ENCODE peak calls at places on chromosomes 12 and 14, in six cellular contexts. One of them, this sample, is unnamed.

GRCh38 chr14:79016828-79017505 is 846.8 kb downstream of the NRXN3 start:
- DNase-seq in stomach: no peak
- DNase-seq in tibial nerve: no peak
- DNase-seq in epithelial cell of proximal tubule: peak
- DNase-seq in psoas muscle: no peak
- DNase-seq in CD8-positive, alpha-beta T cell: no peak
- DNase-seq in this sample: no peak

GRCh38 chr12:93387780-93388179 is 10.1 kb downstream of the NUDT4 start:
- DNase-seq in psoas muscle: no peak
- DNase-seq in epithelial cell of proximal tubule: no peak
- DNase-seq in CD8-positive, alpha-beta T cell: no peak
- DNase-seq in stomach: no peak
- DNase-seq in tibial nerve: no peak
- DNase-seq in this sample: no peak

GRCh38 chr12:8951744-8952143 is 2.3 kb upstream of the M6PR start:
- DNase-seq in CD8-positive, alpha-beta T cell: no peak
- DNase-seq in epithelial cell of proximal tubule: no peak
- DNase-seq in tibial nerve: no peak
- DNase-seq in psoas muscle: no peak
- DNase-seq in stomach: no peak
- DNase-seq in this sample: peak

GRCh38 chr12:53055471-53056266 is 5.8 kb downstream of the TNS2 start:
- DNase-seq in CD8-positive, alpha-beta T cell: no peak
- DNase-seq in stomach: no peak
- DNase-seq in epithelial cell of proximal tubule: no peak
- DNase-seq in tibial nerve: no peak
- DNase-seq in psoas muscle: no peak
- DNase-seq in this sample: no peak

GRCh38 chr12:32828552-32828951 is 68.0 kb downstream of the PKP2 start:
- DNase-seq in epithelial cell of proximal tubule: no peak
- DNase-seq in CD8-positive, alpha-beta T cell: no peak
- DNase-seq in psoas muscle: no peak
- DNase-seq in tibial nerve: no peak
- DNase-seq in stomach: no peak
- DNase-seq in this sample: no peak

GRCh38 chr14:91496790-91497189 is 13.3 kb downstream of the PPP4R3A start:
- DNase-seq in stomach: no peak
- DNase-seq in psoas muscle: no peak
- DNase-seq in tibial nerve: no peak
- DNase-seq in CD8-positive, alpha-beta T cell: no peak
- DNase-seq in epithelial cell of proximal tubule: no peak
- DNase-seq in this sample: no peak

GRCh38 chr12:81468206-81468605 is 290.9 kb downstream of the PPFIA2 start:
- DNase-seq in CD8-positive, alpha-beta T cell: no peak
- DNase-seq in psoas muscle: no peak
- DNase-seq in tibial nerve: no peak
- DNase-seq in stomach: no peak
- DNase-seq in epithelial cell of proximal tubule: no peak
- DNase-seq in this sample: no peak

GRCh38 chr12:122880668-122881067 is 15.3 kb downstream of the VPS37B start:
- DNase-seq in psoas muscle: no peak
- DNase-seq in CD8-positive, alpha-beta T cell: no peak
- DNase-seq in stomach: no peak
- DNase-seq in tibial nerve: no peak
- DNase-seq in epithelial cell of proximal tubule: no peak
- DNase-seq in this sample: peak

GRCh38 chr14:69141550-69141949 is 11.4 kb downstream of the DCAF5 start:
- DNase-seq in tibial nerve: no peak
- DNase-seq in stomach: no peak
- DNase-seq in epithelial cell of proximal tubule: no peak
- DNase-seq in CD8-positive, alpha-beta T cell: no peak
- DNase-seq in psoas muscle: no peak
- DNase-seq in this sample: no peak

GRCh38 chr14:24232645-24233537 is at the start of gene GMPR2:
- DNase-seq in epithelial cell of proximal tubule: no peak
- DNase-seq in psoas muscle: peak
- DNase-seq in stomach: no peak
- DNase-seq in CD8-positive, alpha-beta T cell: no peak
- DNase-seq in tibial nerve: no peak
- DNase-seq in this sample: no peak

GRCh38 chr12:34402228-34402898 is 380.1 kb downstream of the ALG10 start:
- DNase-seq in CD8-positive, alpha-beta T cell: no peak
- DNase-seq in tibial nerve: no peak
- DNase-seq in epithelial cell of proximal tubule: no peak
- DNase-seq in psoas muscle: peak
- DNase-seq in stomach: peak
- DNase-seq in this sample: no peak

GRCh38 chr12:18643673-18644072 is 94.1 kb downstream of the PLCZ1 start:
- DNase-seq in psoas muscle: no peak
- DNase-seq in epithelial cell of proximal tubule: no peak
- DNase-seq in CD8-positive, alpha-beta T cell: no peak
- DNase-seq in stomach: no peak
- DNase-seq in tibial nerve: no peak
- DNase-seq in this sample: no peak

GRCh38 chr14:87888136-87888999 is 104.6 kb downstream of the GALC start:
- DNase-seq in tibial nerve: peak
- DNase-seq in stomach: no peak
- DNase-seq in epithelial cell of proximal tubule: no peak
- DNase-seq in CD8-positive, alpha-beta T cell: no peak
- DNase-seq in psoas muscle: peak
- DNase-seq in this sample: no peak

GRCh38 chr12:109797905-109798669 is 35.1 kb downstream of the TRPV4 start:
- DNase-seq in tibial nerve: no peak
- DNase-seq in epithelial cell of proximal tubule: no peak
- DNase-seq in stomach: no peak
- DNase-seq in psoas muscle: no peak
- DNase-seq in CD8-positive, alpha-beta T cell: no peak
- DNase-seq in this sample: no peak

GRCh38 chr14:76939015-76939742 is 89.3 kb downstream of the IRF2BPL start:
- DNase-seq in tibial nerve: no peak
- DNase-seq in epithelial cell of proximal tubule: no peak
- DNase-seq in stomach: no peak
- DNase-seq in CD8-positive, alpha-beta T cell: no peak
- DNase-seq in psoas muscle: no peak
- DNase-seq in this sample: no peak

GRCh38 chr12:81205394-81205793 is 127.5 kb downstream of the ACSS3 start:
- DNase-seq in CD8-positive, alpha-beta T cell: no peak
- DNase-seq in epithelial cell of proximal tubule: no peak
- DNase-seq in stomach: no peak
- DNase-seq in tibial nerve: no peak
- DNase-seq in psoas muscle: no peak
- DNase-seq in this sample: no peak

GRCh38 chr14:96053236-96053599 is 14.1 kb downstream of the C14orf132 start:
- DNase-seq in epithelial cell of proximal tubule: no peak
- DNase-seq in tibial nerve: no peak
- DNase-seq in psoas muscle: no peak
- DNase-seq in stomach: no peak
- DNase-seq in CD8-positive, alpha-beta T cell: no peak
- DNase-seq in this sample: no peak

GRCh38 chr14:96051642-96052540 is 12.7 kb downstream of the C14orf132 start:
- DNase-seq in psoas muscle: no peak
- DNase-seq in tibial nerve: no peak
- DNase-seq in CD8-positive, alpha-beta T cell: no peak
- DNase-seq in stomach: peak
- DNase-seq in epithelial cell of proximal tubule: no peak
- DNase-seq in this sample: no peak

GRCh38 chr14:96051231-96051630 is 12.1 kb downstream of the C14orf132 start:
- DNase-seq in stomach: no peak
- DNase-seq in psoas muscle: no peak
- DNase-seq in epithelial cell of proximal tubule: no peak
- DNase-seq in tibial nerve: no peak
- DNase-seq in CD8-positive, alpha-beta T cell: no peak
- DNase-seq in this sample: no peak

GRCh38 chr14:96053600-96054381 is 14.6 kb downstream of the C14orf132 start:
- DNase-seq in psoas muscle: peak
- DNase-seq in epithelial cell of proximal tubule: no peak
- DNase-seq in tibial nerve: peak
- DNase-seq in stomach: no peak
- DNase-seq in CD8-positive, alpha-beta T cell: no peak
- DNase-seq in this sample: no peak

DNA sequence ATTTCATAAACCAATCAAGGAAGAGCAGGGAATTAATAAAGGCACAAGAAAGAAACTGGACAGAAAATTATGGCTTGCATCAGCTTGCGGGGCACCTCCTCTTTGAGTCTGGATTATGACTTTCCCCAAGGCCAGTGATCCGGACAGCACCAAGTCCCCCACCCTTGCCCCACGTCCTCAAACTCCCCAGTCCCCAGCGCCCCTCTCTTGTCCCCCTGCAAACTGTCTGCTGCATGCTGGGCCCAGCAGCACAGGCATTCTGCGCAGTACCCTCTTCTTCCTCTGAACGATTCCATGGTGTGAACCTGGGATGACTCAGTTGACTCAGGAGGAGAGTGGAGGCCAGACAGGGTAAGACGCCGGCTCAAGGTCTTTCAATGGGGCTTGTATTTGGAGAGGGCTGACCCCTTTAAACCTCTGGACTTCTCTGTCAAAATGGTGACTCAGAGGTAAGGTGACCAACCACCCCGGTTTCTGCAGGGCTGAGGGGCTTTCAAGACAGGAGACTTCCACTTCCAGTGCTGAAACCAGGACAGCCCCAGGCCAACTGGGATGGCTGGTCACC is 13.5 kb downstream of the C14orf132 start:
- DNase-seq in stomach: no peak
- DNase-seq in tibial nerve: no peak
- DNase-seq in CD8-positive, alpha-beta T cell: no peak
- DNase-seq in epithelial cell of proximal tubule: no peak
- DNase-seq in psoas muscle: no peak
- DNase-seq in this sample: no peak
- TF ChIP-seq CTCF in stomach: no peak
- TF ChIP-seq CTCF in tibial nerve: no peak
- TF ChIP-seq CTCF in CD8-positive, alpha-beta T cell: no peak
- TF ChIP-seq CTCF in epithelial cell of proximal tubule: no peak
- TF ChIP-seq CTCF in psoas muscle: no peak
- TF ChIP-seq CTCF in this sample: no peak

GRCh38 chr12:105319691-105320209 is 10.7 kb upstream of the C12orf75 start:
- DNase-seq in stomach: no peak
- DNase-seq in CD8-positive, alpha-beta T cell: no peak
- DNase-seq in tibial nerve: no peak
- DNase-seq in epithelial cell of proximal tubule: no peak
- DNase-seq in psoas muscle: no peak
- DNase-seq in this sample: no peak
- TF ChIP-seq CTCF in stomach: no peak
- TF ChIP-seq CTCF in CD8-positive, alpha-beta T cell: peak
- TF ChIP-seq CTCF in tibial nerve: no peak
- TF ChIP-seq CTCF in epithelial cell of proximal tubule: peak
- TF ChIP-seq CTCF in psoas muscle: no peak
- TF ChIP-seq CTCF in this sample: no peak

GRCh38 chr12:2812290-2813213 is at the start of gene ITFG2:
- DNase-seq in psoas muscle: peak
- DNase-seq in epithelial cell of proximal tubule: peak
- DNase-seq in CD8-positive, alpha-beta T cell: peak
- DNase-seq in stomach: peak
- DNase-seq in tibial nerve: peak
- DNase-seq in this sample: peak
- TF ChIP-seq CTCF in psoas muscle: no peak
- TF ChIP-seq CTCF in epithelial cell of proximal tubule: no peak
- TF ChIP-seq CTCF in CD8-positive, alpha-beta T cell: no peak
- TF ChIP-seq CTCF in stomach: peak
- TF ChIP-seq CTCF in tibial nerve: no peak
- TF ChIP-seq CTCF in this sample: no peak

GRCh38 chr12:28866715-28867503 is 282.2 kb upstream of the FAR2 start:
- DNase-seq in tibial nerve: no peak
- DNase-seq in CD8-positive, alpha-beta T cell: no peak
- DNase-seq in stomach: no peak
- DNase-seq in epithelial cell of proximal tubule: no peak
- DNase-seq in psoas muscle: no peak
- DNase-seq in this sample: no peak

GRCh38 chr12:28870839-28871440 is 278.1 kb upstream of the FAR2 start:
- DNase-seq in tibial nerve: no peak
- DNase-seq in psoas muscle: no peak
- DNase-seq in stomach: no peak
- DNase-seq in epithelial cell of proximal tubule: no peak
- DNase-seq in CD8-positive, alpha-beta T cell: no peak
- DNase-seq in this sample: no peak

GRCh38 chr12:28868414-28868813 is 280.7 kb upstream of the FAR2 start:
- DNase-seq in epithelial cell of proximal tubule: no peak
- DNase-seq in psoas muscle: no peak
- DNase-seq in CD8-positive, alpha-beta T cell: no peak
- DNase-seq in tibial nerve: no peak
- DNase-seq in stomach: no peak
- DNase-seq in this sample: no peak

GRCh38 chr12:28866296-28866695 is 282.8 kb upstream of the FAR2 start:
- DNase-seq in CD8-positive, alpha-beta T cell: no peak
- DNase-seq in psoas muscle: no peak
- DNase-seq in stomach: no peak
- DNase-seq in tibial nerve: no peak
- DNase-seq in epithelial cell of proximal tubule: no peak
- DNase-seq in this sample: no peak

GRCh38 chr12:28869197-28869596 is 279.9 kb upstream of the FAR2 start:
- DNase-seq in tibial nerve: no peak
- DNase-seq in psoas muscle: no peak
- DNase-seq in CD8-positive, alpha-beta T cell: no peak
- DNase-seq in stomach: no peak
- DNase-seq in epithelial cell of proximal tubule: no peak
- DNase-seq in this sample: no peak
- TF ChIP-seq CTCF in tibial nerve: no peak
- TF ChIP-seq CTCF in psoas muscle: no peak
- TF ChIP-seq CTCF in CD8-positive, alpha-beta T cell: no peak
- TF ChIP-seq CTCF in stomach: no peak
- TF ChIP-seq CTCF in epithelial cell of proximal tubule: no peak
- TF ChIP-seq CTCF in this sample: no peak

DNA sequence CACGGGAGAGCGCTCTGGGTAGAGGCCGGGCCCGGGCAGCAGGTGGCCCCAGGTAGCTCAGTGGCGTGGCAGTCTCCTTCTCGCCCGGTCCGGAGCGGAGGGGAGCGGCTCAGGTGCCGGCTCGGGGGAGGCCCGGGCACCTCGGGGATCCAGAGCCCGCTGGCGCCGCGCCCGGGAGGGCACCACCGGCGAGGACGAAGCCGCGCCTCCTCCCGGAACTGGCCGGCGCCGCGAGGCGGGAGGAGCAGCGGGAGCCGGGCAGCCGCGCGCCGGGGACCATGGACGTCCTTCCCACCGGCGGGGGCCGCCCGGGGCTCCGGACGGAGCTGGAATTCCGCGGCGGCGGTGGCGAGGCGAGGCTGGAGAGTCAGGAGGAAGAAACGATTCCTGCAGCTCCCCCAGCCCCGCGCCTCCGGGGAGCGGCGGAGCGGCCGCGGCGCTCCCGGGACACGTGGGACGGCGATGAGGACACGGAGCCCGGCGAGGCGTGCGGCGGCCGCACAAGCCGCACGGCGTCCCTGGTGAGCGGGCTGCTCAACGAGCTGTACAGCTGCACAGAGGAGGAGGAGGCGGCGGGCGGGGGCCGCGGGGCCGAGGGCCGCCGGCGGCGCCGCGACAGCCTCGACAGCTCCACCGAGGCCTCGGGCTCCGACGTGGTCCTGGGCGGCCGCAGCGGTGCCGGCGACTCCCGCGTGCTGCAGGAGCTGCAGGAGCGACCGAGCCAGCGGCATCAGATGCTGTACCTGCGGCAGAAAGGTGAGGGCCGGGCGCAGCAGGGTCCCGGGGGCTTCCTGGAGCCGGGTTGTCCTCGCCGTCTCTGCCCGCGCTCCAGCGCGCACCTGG is 21.5 kb upstream of the GNS start:
- DNase-seq in stomach: peak
- DNase-seq in CD8-positive, alpha-beta T cell: no peak
- DNase-seq in psoas muscle: peak
- DNase-seq in epithelial cell of proximal tubule: no peak
- DNase-seq in tibial nerve: no peak
- DNase-seq in this sample: peak
- TF ChIP-seq CTCF in stomach: no peak
- TF ChIP-seq CTCF in CD8-positive, alpha-beta T cell: no peak
- TF ChIP-seq CTCF in psoas muscle: no peak
- TF ChIP-seq CTCF in epithelial cell of proximal tubule: no peak
- TF ChIP-seq CTCF in tibial nerve: no peak
- TF ChIP-seq CTCF in this sample: no peak

GRCh38 chr12:51218607-51219161 is 822 bp upstream of the POU6F1 start:
- DNase-seq in tibial nerve: no peak
- DNase-seq in epithelial cell of proximal tubule: no peak
- DNase-seq in stomach: peak
- DNase-seq in psoas muscle: no peak
- DNase-seq in CD8-positive, alpha-beta T cell: no peak
- DNase-seq in this sample: no peak
- TF ChIP-seq CTCF in tibial nerve: no peak
- TF ChIP-seq CTCF in epithelial cell of proximal tubule: no peak
- TF ChIP-seq CTCF in stomach: no peak
- TF ChIP-seq CTCF in psoas muscle: no peak
- TF ChIP-seq CTCF in CD8-positive, alpha-beta T cell: no peak
- TF ChIP-seq CTCF in this sample: no peak